ENCODE peak calls at places on chromosomes 1 and 21, in nine cellular contexts. J is lower leg skin; P is pancreas; Z is EH; I is activated CD4-positive, alpha-beta T cell treated with anti-CD3 and anti-CD28 coated beads for 24 hours; T is BJ; C is cardiac fibroblast; Y is activated T-helper 1 cell treated with Interleukin-2 at 50 U/mL for 16 hours; V is RWPE1. Q is an unnamed sample.

GRCh38 chr1:74673351-74674111 is at the start of gene ERICH3:
- DNase-seq in J (no peak), P (peak; percentile 56), Z (no peak), I (no peak), T (no peak), C (peak; percentile 5), Y (no peak), V (no peak), Q (peak; percentile 53)

GRCh38 chr1:197774691-197775281 is 494 bp downstream of the DENND1B start:
- DNase-seq in J (no peak), P (peak; percentile 81), Z (peak; percentile 56), I (peak; percentile 10), T (no peak), C (peak; percentile 55), Y (peak; percentile 28), V (peak; percentile 51), Q (peak; percentile 84)

GRCh38 chr1:229430761-229431269 is 3.1 kb downstream of the ACTA1 start:
- DNase-seq in J (no peak), P (peak; percentile 82), Z (peak; percentile 65), I (no peak), T (no peak), C (peak; percentile 59), Y (no peak), V (no peak), Q (peak; percentile 80)

GRCh38 chr1:207853372-207853757 is 57.6 kb downstream of the CD34 start:
- DNase-seq in J (peak; percentile 66), P (no peak), Z (peak; percentile 20), I (no peak), T (no peak), C (no peak), Y (no peak), V (no peak), Q (no peak)

GRCh38 chr1:212860713-212861581 is 2.9 kb downstream of the FLVCR1 start:
- DNase-seq in J (no peak), P (no peak), Z (peak; percentile 49), I (no peak), T (no peak), C (no peak), Y (no peak), V (no peak), Q (no peak)

GRCh38 chr1:75630004-75630403 is 19.1 kb upstream of the SLC44A5 start:
- DNase-seq in J (no peak), P (no peak), Z (no peak), I (no peak), T (no peak), C (no peak), Y (no peak), V (no peak), Q (no peak)

GRCh38 chr1:243411472-243411871 is 155.6 kb downstream of the SDCCAG8 start:
- DNase-seq in J (no peak), P (no peak), Z (no peak), I (no peak), T (no peak), C (no peak), Y (no peak), V (no peak), Q (no peak)

GRCh38 chr1:7322283-7322785 is 448.8 kb upstream of the VAMP3 start:
- DNase-seq in J (peak; percentile 10), P (no peak), Z (peak; percentile 35), I (no peak), T (no peak), C (no peak), Y (no peak), V (no peak), Q (no peak)

GRCh38 chr1:150971583-150972416 is 2.8 kb downstream of the CERS2 start:
- DNase-seq in J (no peak), P (no peak), Z (peak; percentile 25), I (no peak), T (no peak), C (no peak), Y (no peak), V (no peak), Q (no peak)

GRCh38 chr1:5597991-5598823 is 394.0 kb downstream of the NPHP4 start:
- DNase-seq in J (peak; percentile 56), P (no peak), Z (no peak), I (no peak), T (no peak), C (no peak), Y (no peak), V (no peak), Q (no peak)

GRCh38 chr21:37475186-37475868 is 108.8 kb downstream of the DYRK1A start:
- DNase-seq in J (no peak), P (no peak), Z (peak; percentile 14), I (no peak), T (no peak), C (peak; percentile 12), Y (no peak), V (no peak), Q (no peak)

GRCh38 chr1:2382621-2383361 is 8.6 kb downstream of the MORN1 start:
- DNase-seq in J (peak; percentile 85), P (peak; percentile 71), Z (peak; percentile 40), I (peak; percentile 19), T (no peak), C (peak; percentile 44), Y (no peak), V (peak; percentile 42), Q (peak; percentile 75)

GRCh38 chr1:15062479-15063099 is 91.0 kb upstream of the TMEM51 start:
- DNase-seq in J (no peak), P (no peak), Z (no peak), I (no peak), T (no peak), C (no peak), Y (no peak), V (no peak), Q (no peak)

GRCh38 chr1:223215026-223215425 is 72.0 kb upstream of the TLR5 start:
- DNase-seq in J (no peak), P (no peak), Z (no peak), I (no peak), T (no peak), C (no peak), Y (no peak), V (no peak), Q (no peak)

GRCh38 chr1:40072142-40072541 is 24.9 kb downstream of the PPT1 start:
- DNase-seq in J (no peak), P (no peak), Z (no peak), I (no peak), T (no peak), C (no peak), Y (no peak), V (no peak), Q (no peak)

GRCh38 chr21:36120304-36120902 is 14.5 kb upstream of the CBR3 start:
- DNase-seq in J (peak; percentile 92), P (no peak), Z (peak; percentile 67), I (no peak), T (peak; percentile 56), C (no peak), Y (no peak), V (no peak), Q (peak; percentile 91)

Q was measured in kidney.